ENCODE peak calls at places on chromosomes 11 and 22, in seven cellular contexts. One of them, this sample, is unnamed.

GRCh38 chr22:27420817-27421361 is 380.7 kb downstream of the MN1 start:
- DNase-seq in activated T-cell treated with anti-CD3 and anti-CD28 coated beads, Interleukin-2, amount 50 U/mL, for 4 hours: no peak
- DNase-seq in Panc1: no peak
- DNase-seq in H9: no peak
- DNase-seq in ovary: peak
- DNase-seq in brain microvascular endothelial cell: peak
- DNase-seq in BJ: peak
- DNase-seq in this sample: no peak

GRCh38 chr22:31055322-31056159 is 25.6 kb upstream of the SMTN start:
- DNase-seq in activated T-cell treated with anti-CD3 and anti-CD28 coated beads, Interleukin-2, amount 50 U/mL, for 4 hours: no peak
- DNase-seq in Panc1: peak
- DNase-seq in H9: peak
- DNase-seq in ovary: peak
- DNase-seq in brain microvascular endothelial cell: peak
- DNase-seq in BJ: peak
- DNase-seq in this sample: no peak

GRCh38 chr22:29813563-29813962 is 24.5 kb downstream of the ASCC2 start:
- DNase-seq in activated T-cell treated with anti-CD3 and anti-CD28 coated beads, Interleukin-2, amount 50 U/mL, for 4 hours: no peak
- DNase-seq in Panc1: no peak
- DNase-seq in H9: no peak
- DNase-seq in ovary: no peak
- DNase-seq in brain microvascular endothelial cell: peak
- DNase-seq in BJ: no peak
- DNase-seq in this sample: no peak

GRCh38 chr22:31075961-31076360 is 5.2 kb upstream of the SMTN start:
- DNase-seq in activated T-cell treated with anti-CD3 and anti-CD28 coated beads, Interleukin-2, amount 50 U/mL, for 4 hours: no peak
- DNase-seq in Panc1: no peak
- DNase-seq in H9: no peak
- DNase-seq in ovary: peak
- DNase-seq in brain microvascular endothelial cell: no peak
- DNase-seq in BJ: peak
- DNase-seq in this sample: no peak

GRCh38 chr22:48449466-48450187 is 1378.0 kb downstream of the BRD1 start:
- DNase-seq in activated T-cell treated with anti-CD3 and anti-CD28 coated beads, Interleukin-2, amount 50 U/mL, for 4 hours: no peak
- DNase-seq in Panc1: no peak
- DNase-seq in H9: no peak
- DNase-seq in ovary: no peak
- DNase-seq in brain microvascular endothelial cell: no peak
- DNase-seq in BJ: no peak
- DNase-seq in this sample: no peak

GRCh38 chr11:70675697-70676374 is 277.5 kb downstream of the CTTN start:
- DNase-seq in activated T-cell treated with anti-CD3 and anti-CD28 coated beads, Interleukin-2, amount 50 U/mL, for 4 hours: no peak
- DNase-seq in Panc1: no peak
- DNase-seq in H9: no peak
- DNase-seq in ovary: no peak
- DNase-seq in brain microvascular endothelial cell: no peak
- DNase-seq in BJ: no peak
- DNase-seq in this sample: no peak

GRCh38 chr22:43213066-43213465 is 26.1 kb upstream of the TTLL12 start:
- DNase-seq in activated T-cell treated with anti-CD3 and anti-CD28 coated beads, Interleukin-2, amount 50 U/mL, for 4 hours: no peak
- DNase-seq in Panc1: no peak
- DNase-seq in H9: peak
- DNase-seq in ovary: no peak
- DNase-seq in brain microvascular endothelial cell: no peak
- DNase-seq in BJ: no peak
- DNase-seq in this sample: no peak

GRCh38 chr11:117875397-117876048 is 935 bp downstream of the FXYD6 start:
- DNase-seq in activated T-cell treated with anti-CD3 and anti-CD28 coated beads, Interleukin-2, amount 50 U/mL, for 4 hours: no peak
- DNase-seq in Panc1: no peak
- DNase-seq in H9: no peak
- DNase-seq in ovary: peak
- DNase-seq in brain microvascular endothelial cell: no peak
- DNase-seq in BJ: no peak
- DNase-seq in this sample: peak

GRCh38 chr11:74380746-74381439 is 17.3 kb downstream of the PGM2L1 start:
- DNase-seq in activated T-cell treated with anti-CD3 and anti-CD28 coated beads, Interleukin-2, amount 50 U/mL, for 4 hours: no peak
- DNase-seq in Panc1: no peak
- DNase-seq in H9: no peak
- DNase-seq in ovary: no peak
- DNase-seq in brain microvascular endothelial cell: peak
- DNase-seq in BJ: no peak
- DNase-seq in this sample: no peak

GRCh38 chr11:70066136-70066520 is 12.0 kb upstream of the ANO1 start:
- DNase-seq in activated T-cell treated with anti-CD3 and anti-CD28 coated beads, Interleukin-2, amount 50 U/mL, for 4 hours: no peak
- DNase-seq in Panc1: no peak
- DNase-seq in H9: peak
- DNase-seq in ovary: no peak
- DNase-seq in brain microvascular endothelial cell: no peak
- DNase-seq in BJ: no peak
- DNase-seq in this sample: no peak

GRCh38 chr11:62853279-62853965 is 14.0 kb upstream of the WDR74 start:
- DNase-seq in activated T-cell treated with anti-CD3 and anti-CD28 coated beads, Interleukin-2, amount 50 U/mL, for 4 hours: no peak
- DNase-seq in Panc1: no peak
- DNase-seq in H9: no peak
- DNase-seq in ovary: no peak
- DNase-seq in brain microvascular endothelial cell: no peak
- DNase-seq in BJ: no peak
- DNase-seq in this sample: no peak

GRCh38 chr11:64119748-64120147 is 46.2 kb downstream of the MACROD1 start:
- DNase-seq in activated T-cell treated with anti-CD3 and anti-CD28 coated beads, Interleukin-2, amount 50 U/mL, for 4 hours: no peak
- DNase-seq in Panc1: no peak
- DNase-seq in H9: no peak
- DNase-seq in ovary: no peak
- DNase-seq in brain microvascular endothelial cell: no peak
- DNase-seq in BJ: no peak
- DNase-seq in this sample: no peak

GRCh38 chr11:68142028-68142412 is 20.8 kb upstream of the CHKA start:
- DNase-seq in activated T-cell treated with anti-CD3 and anti-CD28 coated beads, Interleukin-2, amount 50 U/mL, for 4 hours: peak
- DNase-seq in Panc1: no peak
- DNase-seq in H9: no peak
- DNase-seq in ovary: no peak
- DNase-seq in brain microvascular endothelial cell: no peak
- DNase-seq in BJ: no peak
- DNase-seq in this sample: no peak

GRCh38 chr22:27913162-27913741 is 5.8 kb downstream of the PITPNB start:
- DNase-seq in activated T-cell treated with anti-CD3 and anti-CD28 coated beads, Interleukin-2, amount 50 U/mL, for 4 hours: no peak
- DNase-seq in Panc1: no peak
- DNase-seq in H9: no peak
- DNase-seq in ovary: no peak
- DNase-seq in brain microvascular endothelial cell: peak
- DNase-seq in BJ: no peak
- DNase-seq in this sample: no peak

GRCh38 chr11:92311616-92312449 is 87.2 kb downstream of the FAT3 start:
- DNase-seq in activated T-cell treated with anti-CD3 and anti-CD28 coated beads, Interleukin-2, amount 50 U/mL, for 4 hours: no peak
- DNase-seq in Panc1: no peak
- DNase-seq in H9: peak
- DNase-seq in ovary: no peak
- DNase-seq in brain microvascular endothelial cell: no peak
- DNase-seq in BJ: no peak
- DNase-seq in this sample: no peak

GRCh38 chr11:68998390-68998911 is 14.6 kb downstream of the MRGPRF start:
- DNase-seq in activated T-cell treated with anti-CD3 and anti-CD28 coated beads, Interleukin-2, amount 50 U/mL, for 4 hours: no peak
- DNase-seq in Panc1: no peak
- DNase-seq in H9: peak
- DNase-seq in ovary: peak
- DNase-seq in brain microvascular endothelial cell: no peak
- DNase-seq in BJ: no peak
- DNase-seq in this sample: no peak

This sample was measured in natural killer cell treated with Interleukin-12 subunit alpha and Interleukin-12 subunit beta and Interleukin-15 and Interleukin-18, amount 100 ng/mL, for 72 hours.